ENCODE peak calls at places on chromosomes 6 and 20, in seven cellular contexts. O, J, D, E, K, C and S are unnamed samples.

GRCh38 chr6:83868639-83869038 is 9.2 kb downstream of the CYB5R4 start:
- DNase-seq in O (peak; percentile 60), E (no peak), C (no peak), K (no peak), J (peak; percentile 77), D (peak; percentile 82), S (no peak)

GRCh38 chr20:46021361-46022359 is 7.4 kb upstream of the SLC12A5 start:
- DNase-seq in D (peak; percentile 27), C (peak; percentile 98), J (no peak), E (no peak), O (peak; percentile 50), K (peak; percentile 81), S (peak; percentile 59)

GRCh38 chr6:106519460-106520394 is 109.6 kb downstream of the RTN4IP1 start:
- DNase-seq in J (peak; percentile 95), K (peak; percentile 86), E (peak; percentile 42), C (no peak), D (peak; percentile 98), O (peak; percentile 67), S (peak; percentile 34)

GRCh38 chr6:42453649-42454427 is 2.1 kb upstream of the TRERF1 start:
- DNase-seq in J (peak; percentile 39), E (no peak), O (no peak), K (no peak), C (peak; percentile 65), D (peak; percentile 85), S (peak; percentile 76)

GRCh38 chr6:1903780-1904493 is 294.2 kb downstream of the FOXC1 start:
- DNase-seq in J (no peak), C (no peak), K (no peak), O (no peak), E (no peak), D (no peak), S (no peak)

GRCh38 chr20:10733122-10733521 is 59.3 kb upstream of the JAG1 start:
- DNase-seq in C (no peak), K (no peak), D (no peak), O (no peak), J (peak; percentile 40), E (no peak), S (no peak)

GRCh38 chr6:110781522-110782200 is 33.6 kb downstream of the CDK19 start:
- DNase-seq in O (no peak), K (no peak), C (no peak), D (no peak), J (no peak), E (no peak), S (no peak)

GRCh38 chr6:12555267-12555666 is 161.3 kb upstream of the PHACTR1 start:
- DNase-seq in O (peak; percentile 16), K (no peak), E (no peak), D (peak; percentile 89), C (no peak), J (peak; percentile 61), S (no peak)

GRCh38 chr6:53735896-53736295 is 58.9 kb upstream of the LRRC1 start:
- DNase-seq in D (no peak), C (no peak), K (peak; percentile 91), E (no peak), J (no peak), O (no peak), S (no peak)

GRCh38 chr6:165181951-165182414 is 127.4 kb downstream of the C6orf118 start:
- DNase-seq in K (no peak), C (no peak), O (no peak), J (no peak), D (peak; percentile 97), E (no peak), S (peak; percentile 9)

GRCh38 chr20:22522701-22523100 is 61.7 kb downstream of the FOXA2 start:
- DNase-seq in O (no peak), D (no peak), K (no peak), C (no peak), E (no peak), J (no peak), S (no peak)

GRCh38 chr6:55014321-55015088 is 159.8 kb upstream of the HCRTR2 start:
- DNase-seq in D (peak; percentile 4), C (no peak), J (peak; percentile 53), O (no peak), E (no peak), K (no peak), S (no peak)

GRCh38 chr6:37520926-37521325 is 21.2 kb upstream of the CCDC167 start:
- DNase-seq in K (peak; percentile 53), C (no peak), D (no peak), O (no peak), E (no peak), J (no peak), S (no peak)

GRCh38 chr6:29943053-29943966 is 978 bp downstream of the HLA-A start:
- DNase-seq in D (peak; percentile 37), C (no peak), E (no peak), K (no peak), J (no peak), O (no peak), S (no peak)

GRCh38 chr20:44392088-44392775 is 36.7 kb downstream of the HNF4A start:
- DNase-seq in O (no peak), J (no peak), C (no peak), D (no peak), K (no peak), E (no peak), S (no peak)

GRCh38 chr20:44384423-44385027 is 29.0 kb downstream of the HNF4A start:
- DNase-seq in D (peak; percentile 71), C (peak; percentile 77), J (peak; percentile 38), K (peak; percentile 83), E (peak; percentile 54), O (peak; percentile 60), S (peak; percentile 90)

GRCh38 chr20:44390280-44390679 is 34.8 kb downstream of the HNF4A start:
- DNase-seq in E (no peak), J (no peak), C (no peak), O (no peak), K (no peak), D (no peak), S (no peak)

GRCh38 chr20:44389871-44390270 is 34.4 kb downstream of the HNF4A start:
- DNase-seq in D (no peak), C (no peak), O (no peak), K (no peak), J (no peak), E (no peak), S (no peak)

DNA sequence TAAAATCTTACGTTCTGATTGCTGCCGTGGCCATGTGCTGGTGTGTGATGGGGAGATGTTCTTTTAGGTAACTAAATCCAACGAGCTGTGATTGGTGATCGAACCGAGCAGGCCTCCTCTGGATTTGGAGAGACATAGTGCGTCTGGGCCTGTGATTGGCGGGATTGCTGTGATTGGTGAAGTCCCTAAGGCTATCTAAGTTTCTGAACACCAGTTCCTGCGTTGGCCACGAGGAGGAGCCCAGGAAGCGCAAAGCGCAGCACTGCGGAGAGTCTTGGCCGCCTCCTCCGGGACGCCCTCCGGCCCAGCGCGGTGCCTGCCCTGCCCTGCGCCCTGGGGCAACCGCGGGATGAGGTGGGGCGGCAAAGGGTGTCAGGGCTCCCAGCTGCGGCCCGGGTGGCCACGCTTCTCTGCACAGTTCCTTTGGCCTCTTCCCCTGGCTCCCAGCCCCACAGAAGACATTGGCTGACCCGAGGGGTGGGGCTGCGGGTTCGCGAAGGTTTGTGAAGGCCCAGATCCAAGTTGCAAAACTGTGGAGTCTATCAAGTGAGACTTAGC is 33.0 kb downstream of the HNF4A start:
- DNase-seq in K (peak; percentile 34), C (peak; percentile 94), D (peak; percentile 78), O (peak; percentile 68), J (peak; percentile 59), E (peak; percentile 88), S (peak; percentile 77)
- H2AFZ ChIP-seq in K (no peak overlapping the region), C (no peak overlapping the region), D (peak overlapping the region; percentile 47), O (no peak overlapping the region), J (peak overlapping the region; percentile 36), E (peak overlapping the region; percentile 95), S (no peak overlapping the region)

GRCh38 chr6:46771556-46771955 is 21.6 kb upstream of the MEP1A start:
- DNase-seq in J (no peak), K (no peak), D (no peak), E (no peak), C (no peak), O (no peak), S (no peak)

GRCh38 chr6:46772038-46772437 is 21.2 kb upstream of the MEP1A start:
- DNase-seq in O (no peak), C (no peak), J (no peak), E (no peak), K (no peak), D (no peak), S (no peak)

GRCh38 chr6:46772754-46773153 is 20.4 kb upstream of the MEP1A start:
- DNase-seq in C (no peak), O (no peak), E (no peak), K (no peak), D (no peak), J (no peak), S (no peak)

GRCh38 chr6:46776070-46776752 is 17.0 kb upstream of the MEP1A start:
- DNase-seq in J (no peak), D (no peak), K (no peak), E (no peak), C (no peak), O (no peak), S (no peak)

DNA sequence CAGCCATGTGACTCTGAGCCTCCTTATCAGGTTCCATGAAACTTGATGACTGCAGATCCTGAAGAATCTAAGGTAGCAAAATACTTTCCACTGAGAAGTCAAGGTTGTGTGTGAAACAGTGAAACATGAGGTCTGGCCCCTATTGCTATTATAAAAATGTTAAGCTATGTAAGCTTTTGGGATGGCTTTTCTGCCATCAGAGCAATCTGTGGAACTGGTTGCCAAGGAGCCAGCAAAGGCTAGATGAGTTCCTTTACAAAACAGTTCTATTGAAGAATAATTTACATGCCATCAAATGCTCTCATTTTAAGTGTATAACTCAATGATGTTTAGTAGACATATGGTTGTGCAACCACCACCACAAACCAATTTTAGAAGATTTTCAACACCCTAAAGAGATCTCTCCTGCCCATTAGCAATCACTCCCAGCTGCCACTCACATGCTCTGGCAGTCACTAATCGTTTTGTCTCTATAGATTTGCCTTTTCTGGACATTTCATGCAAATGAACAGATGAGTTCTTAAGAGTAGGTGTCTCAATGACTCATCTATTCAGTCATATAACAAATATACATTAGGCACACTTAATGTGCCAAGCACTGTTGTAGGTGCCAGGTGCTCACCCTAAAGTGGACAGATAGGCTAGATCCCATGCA is 19.9 kb upstream of the MEP1A start:
- DNase-seq in K (no peak), J (no peak), O (no peak), D (no peak), E (no peak), C (no peak), S (no peak)
- H2AFZ ChIP-seq in K (no peak overlapping the region), J (no peak overlapping the region), O (no peak overlapping the region), D (no peak overlapping the region), E (no peak overlapping the region), C (no peak overlapping the region), S (no peak overlapping the region)

DNA sequence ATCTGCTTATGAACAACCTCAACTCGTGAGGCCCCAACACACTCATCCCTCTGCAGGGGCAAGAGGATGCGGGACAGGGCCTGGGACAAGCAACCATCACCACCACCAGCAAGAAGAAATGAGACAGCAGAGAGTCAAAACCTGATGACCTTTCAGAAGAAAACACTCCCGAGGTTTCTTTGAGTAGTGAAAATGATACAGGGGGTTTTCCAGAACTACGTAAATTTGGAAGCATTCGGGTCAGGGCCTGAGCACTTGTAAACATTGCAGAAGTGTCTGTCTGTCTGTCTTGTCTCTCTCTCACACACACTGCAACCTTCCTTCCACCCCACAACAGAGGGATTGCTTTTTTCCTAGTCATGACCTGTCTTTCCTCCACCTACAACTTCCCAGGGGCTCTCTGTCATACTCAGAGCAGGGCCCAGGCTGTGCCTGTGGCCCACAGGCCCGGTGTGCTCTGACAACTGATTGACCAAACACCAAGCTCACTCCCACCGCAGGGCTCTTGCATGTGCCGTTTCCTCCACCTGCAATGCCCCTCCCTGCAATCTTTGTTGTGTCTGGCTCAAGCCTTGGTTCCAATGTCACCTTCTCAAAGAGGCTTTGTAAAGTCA is 90.9 kb downstream of the BMP7 start:
- DNase-seq in O (no peak), E (no peak), J (no peak), C (no peak), D (no peak), K (no peak), S (no peak)
- H2AFZ ChIP-seq in O (no peak overlapping the region), E (no peak overlapping the region), J (no peak overlapping the region), C (no peak overlapping the region), D (no peak overlapping the region), K (no peak overlapping the region), S (no peak overlapping the region)

GRCh38 chr6:47134476-47135189 is 92.5 kb upstream of the ADGRF1 start:
- DNase-seq in E (peak; percentile 88), D (peak; percentile 60), K (no peak), J (peak; percentile 96), O (peak; percentile 98), C (no peak), S (peak; percentile 68)
- H2AFZ ChIP-seq in E (peak overlapping the region; percentile 25), D (no peak overlapping the region), K (no peak overlapping the region), J (peak overlapping the region; percentile 83), O (no peak overlapping the region), C (no peak overlapping the region), S (no peak overlapping the region)